ENCODE peak calls at places on chromosomes 2 and 18, in five cellular contexts. U, C, D, F and Q are unnamed samples.
A peak's percentile ranks its signal among the peaks of the same experiment; 100 is the strongest.

GRCh38 chr2:233799087-233799665 is 21.0 kb downstream of the MROH2A start:
- DNase-seq in U (no peak), D (peak; percentile 33), F (no peak), C (no peak), Q (no peak)

GRCh38 chr2:74632209-74632938 is 15.8 kb downstream of the M1AP start:
- DNase-seq in C (no peak), U (no peak), D (no peak), F (no peak), Q (peak; percentile 26)

GRCh38 chr2:168920504-168921157 is 19.5 kb downstream of the G6PC2 start:
- DNase-seq in U (no peak), F (no peak), D (no peak), C (no peak), Q (no peak)

GRCh38 chr18:25826377-25826776 is 264.0 kb downstream of the SS18 start:
- DNase-seq in C (no peak), D (no peak), F (no peak), U (no peak), Q (no peak)

GRCh38 chr2:67719351-67719750 is 322.2 kb downstream of the ETAA1 start:
- DNase-seq in F (no peak), D (no peak), C (no peak), U (no peak), Q (no peak)

GRCh38 chr2:176056411-176056810 is 27.4 kb downstream of the EVX2 start:
- DNase-seq in C (no peak), U (no peak), D (no peak), F (no peak), Q (no peak)

GRCh38 chr2:113257511-113258264 is 21.0 kb downstream of the PAX8 start:
- DNase-seq in C (no peak), F (no peak), D (no peak), U (no peak), Q (no peak)

GRCh38 chr18:76453057-76453561 is 41.9 kb downstream of the ZNF516 start:
- DNase-seq in D (no peak), U (no peak), F (no peak), C (no peak), Q (no peak)

GRCh38 chr18:37253424-37254255 is 312.0 kb downstream of the CELF4 start:
- DNase-seq in F (no peak), U (no peak), D (no peak), C (no peak), Q (no peak)

GRCh38 chr2:45706028-45706427 is 54.6 kb downstream of the PRKCE start:
- DNase-seq in U (no peak), F (no peak), C (no peak), D (no peak), Q (no peak)

GRCh38 chr2:43848174-43848573 is 9.4 kb downstream of the ABCG8 start:
- DNase-seq in F (no peak), D (no peak), U (no peak), C (no peak), Q (no peak)

GRCh38 chr2:241666627-241667400 is 19.8 kb downstream of the DTYMK start:
- DNase-seq in U (no peak), F (no peak), C (no peak), D (no peak), Q (peak; percentile 65)

GRCh38 chr2:40668435-40668834 is 216.5 kb upstream of the SLC8A1 start:
- DNase-seq in F (no peak), D (peak; percentile 70), C (no peak), U (peak; percentile 14), Q (peak; percentile 25)
- TF ChIP-seq CTCF in F (no peak), D (no peak), C (no peak), U (no peak), Q (no peak)

DNA sequence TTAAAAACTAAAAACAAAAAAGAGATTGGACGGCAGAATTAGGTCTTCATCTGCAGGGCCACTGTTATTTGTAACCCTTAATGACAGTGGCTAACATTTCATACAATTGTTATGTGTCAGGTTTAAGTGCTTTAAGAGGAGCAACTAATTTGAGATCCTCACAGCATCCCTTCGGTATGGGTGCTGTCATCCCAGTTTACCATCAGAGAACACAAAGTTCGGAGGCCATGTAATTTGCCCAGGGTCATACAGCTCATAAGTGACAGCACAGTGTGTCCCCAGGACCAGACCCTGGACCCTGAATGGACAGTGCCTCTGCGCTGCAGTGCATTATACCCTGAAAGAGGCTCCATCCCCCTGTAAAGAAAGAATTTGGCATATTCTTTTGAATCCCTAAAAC is 114.7 kb downstream of the FEZ2 start:
- DNase-seq in D (no peak), C (no peak), F (no peak), U (no peak), Q (no peak)
- H3K36me3 ChIP-seq in D (peaks cover 14% of the 10 kb centered on the region), C (no peaks in the 10 kb centered on the region), F (no peaks in the 10 kb centered on the region), U (no peaks in the 10 kb centered on the region), Q (peaks cover 55% of the 10 kb centered on the region)

GRCh38 chr18:66196805-66197204 is 407.1 kb downstream of the CDH19 start:
- DNase-seq in F (no peak), U (no peak), D (no peak), C (no peak), Q (no peak)
- TF ChIP-seq CTCF in F (no peak), U (no peak), D (no peak), C (no peak), Q (no peak)

GRCh38 chr2:207813942-207814341 is 44.2 kb upstream of the FZD5 start:
- DNase-seq in C (no peak), F (no peak), U (no peak), D (no peak), Q (no peak)

GRCh38 chr2:207819021-207819687 is 49.4 kb upstream of the FZD5 start:
- DNase-seq in D (peak; percentile 27), C (no peak), U (no peak), F (no peak), Q (no peak)

GRCh38 chr2:207815254-207815653 is 45.5 kb upstream of the FZD5 start:
- DNase-seq in U (no peak), F (no peak), C (no peak), D (no peak), Q (no peak)

GRCh38 chr2:207813221-207813916 is 43.7 kb upstream of the FZD5 start:
- DNase-seq in F (no peak), U (no peak), D (no peak), C (no peak), Q (no peak)

GRCh38 chr2:207816546-207816945 is 46.8 kb upstream of the FZD5 start:
- DNase-seq in F (no peak), D (no peak), U (no peak), C (no peak), Q (no peak)
- H3K36me3 ChIP-seq in F (no peaks in the 10 kb centered on the region), D (no peaks in the 10 kb centered on the region), U (no peaks in the 10 kb centered on the region), C (no peaks in the 10 kb centered on the region), Q (no peaks in the 10 kb centered on the region)